ENCODE peak calls at places on chromosomes 5 and 9, in five cellular contexts. R is trophoblast cell, F is IMR-90, L is HCT116, W is mesenchymal stem cell. C is an unnamed sample.

GRCh38 chr5:69083412-69083811 is 10.4 kb upstream of the SLC30A5 start:
- DNase-seq in R (peak; percentile 60), F (no peak), L (peak; percentile 47), W (no peak), C (no peak)

GRCh38 chr9:109941771-109942170 is 161.8 kb downstream of the PALM2AKAP2 start:
- DNase-seq in R (no peak), F (no peak), L (no peak), W (no peak), C (no peak)

GRCh38 chr9:93095205-93096130 is 549 bp upstream of the CARD19 start:
- DNase-seq in R (peak; percentile 100), F (peak; percentile 98), L (peak; percentile 96), W (peak; percentile 98), C (peak; percentile 95)

GRCh38 chr5:39992617-39993203 is 567.9 kb upstream of the DAB2 start:
- DNase-seq in R (no peak), F (no peak), L (no peak), W (no peak), C (peak; percentile 4)

GRCh38 chr5:154308457-154309360 is 118.2 kb downstream of the GALNT10 start:
- DNase-seq in R (peak; percentile 77), F (peak; percentile 72), L (no peak), W (peak; percentile 59), C (peak; percentile 92)

GRCh38 chr9:121720311-121720991 is 69.0 kb downstream of the DAB2IP start:
- DNase-seq in R (peak; percentile 13), F (no peak), L (no peak), W (no peak), C (no peak)

GRCh38 chr9:7342229-7342628 is 457.3 kb downstream of the DMAC1 start:
- DNase-seq in R (no peak), F (no peak), L (no peak), W (no peak), C (no peak)

GRCh38 chr5:174571662-174572397 is 152.6 kb upstream of the MSX2 start:
- DNase-seq in R (peak; percentile 66), F (peak; percentile 98), L (peak; percentile 88), W (peak; percentile 96), C (peak; percentile 98)

GRCh38 chr5:143037071-143037470 is 266.9 kb downstream of the ARHGAP26 start:
- DNase-seq in R (no peak), F (no peak), L (peak; percentile 45), W (no peak), C (no peak)

GRCh38 chr9:120894404-120895226 is 17.6 kb upstream of the PHF19 start:
- DNase-seq in R (no peak), F (no peak), L (no peak), W (no peak), C (peak; percentile 42)

GRCh38 chr9:131420913-131421312 is 27.0 kb downstream of the PRRC2B start:
- DNase-seq in R (peak; percentile 75), F (peak; percentile 60), L (no peak), W (peak; percentile 74), C (peak; percentile 63)

GRCh38 chr9:34653610-34654072 is 1.7 kb downstream of the IL11RA start:
- DNase-seq in R (no peak), F (peak; percentile 20), L (no peak), W (peak; percentile 42), C (peak; percentile 22)

GRCh38 chr5:139306628-139307379 is 13.3 kb downstream of the MATR3 start:
- DNase-seq in R (no peak), F (no peak), L (no peak), W (no peak), C (no peak)

GRCh38 chr9:136808781-136809158 is 1.0 kb downstream of the RABL6 start:
- DNase-seq in R (peak; percentile 61), F (peak; percentile 35), L (no peak), W (peak; percentile 68), C (peak; percentile 46)

GRCh38 chr5:113693205-113693553 is 179.7 kb downstream of the YTHDC2 start:
- DNase-seq in R (no peak), F (no peak), L (no peak), W (peak; percentile 37), C (no peak)

GRCh38 chr5:154220625-154221024 is 30.1 kb downstream of the GALNT10 start:
- DNase-seq in R (peak; percentile 42), F (peak; percentile 86), L (peak; percentile 51), W (peak; percentile 85), C (peak; percentile 92)

GRCh38 chr5:178785999-178786398 is 55.5 kb upstream of the ZNF354A start:
- DNase-seq in R (no peak), F (no peak), L (no peak), W (peak; percentile 11), C (no peak)

GRCh38 chr5:57859626-57860025 is 377.0 kb upstream of the ACTBL2 start:
- DNase-seq in R (peak; percentile 76), F (no peak), L (no peak), W (no peak), C (no peak)

GRCh38 chr9:127320122-127320378 is 55.5 kb downstream of the GARNL3 start:
- DNase-seq in R (no peak), F (no peak), L (no peak), W (no peak), C (no peak)

GRCh38 chr5:180352976-180353225 is 235 bp downstream of the GFPT2 start:
- DNase-seq in R (no peak), F (no peak), L (no peak), W (no peak), C (no peak)
- H2AFZ ChIP-seq in R (no peak overlapping the region), F (peak overlapping the region; percentile 81), L (no peak overlapping the region), W (peak overlapping the region; percentile 16), C (peak overlapping the region; percentile 33)

GRCh38 chr9:33117306-33117705 is 40.8 kb upstream of the SMU1 start:
- DNase-seq in R (no peak), F (no peak), L (no peak), W (no peak), C (peak; percentile 78)
- H3K9ac ChIP-seq in R (no peak overlapping the region), F (no peak overlapping the region), L (no peak overlapping the region), W (peak overlapping the region; percentile 81), C (no peak overlapping the region)

DNA sequence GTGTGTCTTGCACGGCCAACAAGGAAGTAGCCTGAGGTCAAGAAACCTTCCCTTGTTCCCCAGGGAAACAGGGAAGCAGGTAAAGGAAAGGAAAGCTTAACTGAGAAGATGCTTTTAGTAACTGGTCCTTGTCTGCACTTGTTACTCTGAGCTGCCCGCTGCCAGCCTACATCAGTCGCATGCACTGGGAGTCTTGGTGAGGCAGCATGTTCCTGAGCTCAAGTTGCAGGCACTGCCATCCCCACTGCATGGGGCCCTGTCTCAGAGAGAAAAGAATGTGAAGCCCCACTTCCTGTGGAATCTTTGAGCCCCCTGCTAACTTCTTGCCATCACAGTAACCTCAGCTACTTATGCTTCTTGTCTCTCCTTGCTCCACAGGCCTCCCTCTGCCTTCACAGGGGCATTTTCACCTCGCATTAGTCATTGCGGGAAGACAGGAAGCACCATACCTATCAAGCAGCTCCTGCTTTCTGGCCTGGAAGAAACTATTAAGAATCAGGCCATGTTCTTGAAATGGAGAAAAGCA is 344.1 kb upstream of the ADAMTSL1 start:
- DNase-seq in R (no peak), F (no peak), L (no peak), W (no peak), C (no peak)
- H2AFZ ChIP-seq in R (no peak overlapping the region), F (no peak overlapping the region), L (no peak overlapping the region), W (no peak overlapping the region), C (no peak overlapping the region)

DNA sequence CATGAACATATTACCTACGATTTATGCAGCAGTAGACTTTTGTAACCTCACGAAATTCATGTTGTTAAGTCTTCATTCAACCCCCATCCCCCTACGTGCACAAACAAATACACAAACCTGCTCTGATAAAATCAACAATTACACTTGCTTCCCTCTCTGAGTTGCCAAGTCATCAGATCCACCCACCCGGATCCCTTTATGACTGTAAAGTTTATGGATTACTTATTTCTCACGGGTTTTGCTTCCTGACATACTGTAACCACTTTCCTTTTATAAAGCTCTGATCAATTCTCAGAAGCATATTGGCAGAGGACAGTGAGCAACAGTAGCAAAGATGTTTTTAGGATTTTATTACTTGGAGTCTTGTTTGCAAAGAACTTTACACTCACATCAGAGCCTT is 70.5 kb downstream of the MLLT3 start:
- DNase-seq in R (no peak), F (no peak), L (no peak), W (no peak), C (no peak)
- H3K9ac ChIP-seq in R (no peak overlapping the region), F (no peak overlapping the region), L (no peak overlapping the region), W (no peak overlapping the region), C (no peak overlapping the region)

DNA sequence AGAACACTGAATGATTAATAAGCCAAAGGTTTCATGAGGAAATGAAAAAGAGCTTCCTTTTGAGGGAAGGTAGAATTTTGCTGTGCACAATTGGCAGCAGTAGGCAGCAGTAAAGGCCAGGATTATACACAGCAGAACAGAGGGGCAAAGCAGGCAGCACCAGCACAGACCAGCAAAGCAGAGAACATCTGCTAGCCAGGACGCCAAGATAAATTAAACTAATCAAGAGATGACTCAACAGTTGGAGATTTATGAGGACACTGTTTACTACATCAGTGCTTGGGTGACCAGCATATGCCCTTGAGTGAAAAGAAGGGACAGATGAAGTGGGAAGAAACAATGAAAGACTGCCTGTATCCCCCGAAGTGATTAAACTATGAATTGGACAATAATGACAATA is 871.4 kb upstream of the CDH10 start:
- DNase-seq in R (no peak), F (no peak), L (no peak), W (peak; percentile 72), C (no peak)
- H2AFZ ChIP-seq in R (no peak overlapping the region), F (no peak overlapping the region), L (no peak overlapping the region), W (no peak overlapping the region), C (no peak overlapping the region)

GRCh38 chr9:112075009-112075378 is 100.1 kb downstream of the SUSD1 start:
- DNase-seq in R (no peak), F (no peak), L (no peak), W (no peak), C (no peak)

GRCh38 chr9:112078432-112078831 is 96.7 kb downstream of the SUSD1 start:
- DNase-seq in R (no peak), F (no peak), L (no peak), W (no peak), C (no peak)

GRCh38 chr9:112072721-112073553 is 102.2 kb downstream of the SUSD1 start:
- DNase-seq in R (peak; percentile 78), F (peak; percentile 98), L (no peak), W (peak; percentile 99), C (peak; percentile 96)

GRCh38 chr9:112076814-112077213 is 98.3 kb downstream of the SUSD1 start:
- DNase-seq in R (no peak), F (no peak), L (no peak), W (no peak), C (no peak)

DNA sequence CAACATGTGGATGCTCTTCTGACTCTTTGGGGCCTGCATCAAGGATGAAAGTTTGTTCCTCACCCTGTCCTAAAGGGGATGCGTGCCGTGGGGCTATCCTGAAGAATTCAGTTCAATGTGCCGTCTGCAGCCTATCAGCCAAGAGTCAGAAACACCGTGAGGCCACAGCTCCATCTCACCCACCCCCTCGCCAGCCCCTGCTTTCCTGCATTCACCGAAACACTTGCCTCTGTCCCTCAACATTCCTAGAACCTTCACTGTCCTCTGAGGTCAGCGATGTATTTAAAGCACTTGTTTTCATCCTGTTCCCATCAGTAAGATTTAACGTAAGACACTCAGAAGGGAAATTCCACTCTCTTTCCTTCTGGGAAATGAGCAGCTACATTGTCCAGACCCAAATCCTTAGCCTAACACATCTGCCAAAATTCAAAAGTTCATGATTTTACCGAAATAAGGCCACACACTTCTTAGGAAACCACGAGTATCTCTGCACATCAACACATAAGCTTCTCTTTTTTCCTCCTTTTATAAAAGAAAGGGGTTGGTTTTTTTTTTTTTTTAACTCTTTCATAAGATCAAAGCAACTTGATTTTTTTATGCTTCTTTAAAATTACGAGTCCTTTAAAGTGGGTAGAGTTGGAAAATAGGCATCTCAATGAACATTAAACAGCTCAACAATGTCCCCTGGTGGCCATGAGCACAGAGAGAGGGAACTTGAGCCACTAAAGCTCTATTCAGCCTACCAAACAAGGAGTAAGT is 100.7 kb downstream of the SUSD1 start:
- DNase-seq in R (peak; percentile 86), F (peak; percentile 98), L (peak; percentile 54), W (peak; percentile 100), C (peak; percentile 92)
- H3K9ac ChIP-seq in R (no peak overlapping the region), F (peak overlapping the region; percentile 63), L (no peak overlapping the region), W (peak overlapping the region; percentile 74), C (peak overlapping the region; percentile 39)

C was measured in fibroblast of lung.